ENCODE peak calls at places on chromosome 11, in eight cellular contexts. D, O, I, K, A, N, C and F are unnamed samples.

GRCh38 chr11:65316979-65317786 is 2.5 kb downstream of the CDC42EP2 start:
- DNase-seq in N (peak), A (peak), K (no peak), I (peak), D (peak), C (peak), O (peak), F (peak)

GRCh38 chr11:123579482-123579812 is 75.0 kb downstream of the SCN3B start:
- DNase-seq in N (no peak), D (no peak), A (no peak), O (no peak), C (no peak), K (no peak), I (no peak), F (no peak)

GRCh38 chr11:129268371-129268770 is 76.2 kb upstream of the ARHGAP32 start:
- DNase-seq in C (no peak), I (no peak), O (no peak), A (no peak), K (no peak), D (no peak), N (no peak), F (no peak)

GRCh38 chr11:107785401-107785800 is 73.2 kb downstream of the SLC35F2 start:
- DNase-seq in K (no peak), O (no peak), D (no peak), A (no peak), I (peak), N (no peak), C (no peak), F (no peak)

GRCh38 chr11:111539426-111540113 is 950 bp upstream of the LAYN start:
- DNase-seq in D (no peak), I (no peak), K (no peak), O (no peak), N (no peak), A (no peak), C (no peak), F (no peak)

GRCh38 chr11:65868076-65868667 is 4.4 kb downstream of the EFEMP2 start:
- DNase-seq in I (no peak), O (no peak), N (no peak), K (peak), D (peak), A (no peak), C (no peak), F (no peak)

GRCh38 chr11:18731949-18732821 is 6.2 kb upstream of the IGSF22 start:
- DNase-seq in C (no peak), A (peak), N (peak), D (peak), I (no peak), K (peak), O (peak), F (no peak)

GRCh38 chr11:14657841-14658240 is 14.2 kb downstream of the PDE3B start:
- DNase-seq in C (no peak), N (no peak), O (no peak), A (no peak), K (no peak), D (no peak), I (no peak), F (no peak)

GRCh38 chr11:4032097-4032496 is 62.5 kb upstream of the RRM1 start:
- DNase-seq in A (no peak), C (no peak), D (no peak), I (no peak), N (no peak), O (no peak), K (peak), F (peak)

GRCh38 chr11:103582351-103582909 is 454.0 kb upstream of the DDI1 start:
- DNase-seq in K (no peak), I (no peak), A (peak), D (no peak), O (peak), N (no peak), C (no peak), F (no peak)

GRCh38 chr11:20584093-20584774 is 15.2 kb upstream of the SLC6A5 start:
- DNase-seq in A (peak), N (no peak), C (no peak), O (no peak), D (no peak), I (no peak), K (no peak), F (no peak)

GRCh38 chr11:57406337-57406904 is 16.0 kb upstream of the PRG2 start:
- DNase-seq in I (peak), C (no peak), A (peak), K (no peak), N (no peak), D (peak), O (no peak), F (no peak)

GRCh38 chr11:71581826-71582225 is 849 bp downstream of the KRTAP5-11 start:
- DNase-seq in D (no peak), I (no peak), O (no peak), A (no peak), C (no peak), N (no peak), K (no peak), F (no peak)

GRCh38 chr11:116725434-116726221 is 47.2 kb downstream of the BUD13 start:
- DNase-seq in O (no peak), D (no peak), I (peak), A (no peak), K (no peak), N (peak), C (no peak), F (no peak)

GRCh38 chr11:23948831-23949230 is 548.0 kb upstream of the LUZP2 start:
- DNase-seq in O (no peak), A (no peak), D (no peak), I (no peak), C (no peak), N (no peak), K (no peak), F (no peak)

GRCh38 chr11:72543849-72544535 is 109.7 kb upstream of the CLPB start:
- DNase-seq in D (no peak), I (no peak), A (no peak), N (no peak), O (no peak), C (no peak), K (no peak), F (no peak)